ENCODE peak calls at places on chromosomes 11 and 22, in six cellular contexts. O, V, Y, C, A and Z are unnamed samples.

GRCh38 chr11:88353835-88354496 is 16.4 kb upstream of the CTSC start:
- DNase-seq in O (no peak), V (no peak), Y (no peak), C (no peak), A (no peak), Z (no peak)

GRCh38 chr11:125943661-125944349 is 2.0 kb upstream of the VSIG10L2 start:
- DNase-seq in O (no peak), V (no peak), Y (no peak), C (no peak), A (no peak), Z (no peak)

GRCh38 chr22:35648066-35649025 is at the start of gene APOL6:
- DNase-seq in O (no peak), V (peak), Y (no peak), C (peak), A (peak), Z (peak)

GRCh38 chr11:36400768-36401455 is 104.8 kb downstream of the PRR5L start:
- DNase-seq in O (no peak), V (no peak), Y (no peak), C (no peak), A (no peak), Z (peak)

GRCh38 chr11:101011881-101012280 is 117.7 kb downstream of the PGR start:
- DNase-seq in O (no peak), V (no peak), Y (no peak), C (no peak), A (no peak), Z (no peak)

GRCh38 chr22:29093980-29094379 is 21.1 kb downstream of the KREMEN1 start:
- DNase-seq in O (no peak), V (no peak), Y (peak), C (no peak), A (peak), Z (peak)

GRCh38 chr22:26977741-26978140 is 320.4 kb downstream of the MIAT start:
- DNase-seq in O (no peak), V (no peak), Y (no peak), C (no peak), A (no peak), Z (no peak)

GRCh38 chr22:21802056-21802455 is 65.4 kb downstream of the MAPK1 start:
- DNase-seq in O (no peak), V (no peak), Y (no peak), C (peak), A (no peak), Z (no peak)

GRCh38 chr11:130448416-130449068 is at the start of gene ADAMTS15:
- DNase-seq in O (peak), V (peak), Y (peak), C (peak), A (peak), Z (no peak)

GRCh38 chr11:1486054-1486825 is at the start of gene MOB2:
- DNase-seq in O (peak), V (peak), Y (peak), C (peak), A (peak), Z (peak)

GRCh38 chr22:42358643-42359558 is 73.3 kb downstream of the NFAM1 start:
- DNase-seq in O (no peak), V (no peak), Y (no peak), C (no peak), A (no peak), Z (no peak)

GRCh38 chr11:123183391-123184099 is 11.5 kb downstream of the CLMP start:
- DNase-seq in O (no peak), V (no peak), Y (no peak), C (no peak), A (no peak), Z (no peak)

GRCh38 chr11:61173456-61173855 is 12.2 kb upstream of the VPS37C start:
- DNase-seq in O (no peak), V (no peak), Y (no peak), C (peak), A (no peak), Z (no peak)

GRCh38 chr11:130465259-130465658 is 16.8 kb downstream of the ADAMTS15 start:
- DNase-seq in O (no peak), V (no peak), Y (no peak), C (peak), A (no peak), Z (no peak)

GRCh38 chr11:1005913-1006312 is 30.6 kb downstream of the MUC6 start:
- DNase-seq in O (no peak), V (no peak), Y (peak), C (no peak), A (peak), Z (no peak)

GRCh38 chr11:3126901-3127691 is 38.0 kb downstream of the OSBPL5 start:
- DNase-seq in O (no peak), V (no peak), Y (peak), C (no peak), A (no peak), Z (peak)

GRCh38 chr11:14642873-14643696 is 519 bp upstream of the PDE3B start:
- DNase-seq in O (no peak), V (no peak), Y (no peak), C (no peak), A (no peak), Z (no peak)

GRCh38 chr11:96741068-96741467 is 351.3 kb downstream of the JRKL start:
- DNase-seq in O (no peak), V (no peak), Y (no peak), C (peak), A (no peak), Z (no peak)

GRCh38 chr22:39179841-39180335 is 27.4 kb upstream of the CBX7 start:
- DNase-seq in O (no peak), V (no peak), Y (no peak), C (no peak), A (peak), Z (no peak)

GRCh38 chr22:19062139-19062789 is 59.9 kb downstream of the DGCR2 start:
- DNase-seq in O (peak), V (no peak), Y (no peak), C (peak), A (no peak), Z (no peak)

GRCh38 chr22:46074771-46075551 is 75.4 kb upstream of the PPARA start:
- DNase-seq in O (peak), V (no peak), Y (peak), C (no peak), A (no peak), Z (peak)

GRCh38 chr22:45125198-45125597 is 38.5 kb upstream of the NUP50 start:
- DNase-seq in O (no peak), V (no peak), Y (no peak), C (peak), A (no peak), Z (no peak)

GRCh38 chr11:71490044-71490730 is 36.9 kb upstream of the KRTAP5-7 start:
- DNase-seq in O (peak), V (no peak), Y (peak), C (no peak), A (no peak), Z (no peak)

GRCh38 chr11:112255075-112255739 is 5.5 kb downstream of the PLET1 start:
- DNase-seq in O (peak), V (no peak), Y (no peak), C (peak), A (no peak), Z (no peak)

GRCh38 chr22:41021655-41022454 is 70.5 kb upstream of the EP300 start:
- DNase-seq in O (peak), V (peak), Y (peak), C (peak), A (peak), Z (peak)

GRCh38 chr11:35515224-35515623 is 10.2 kb downstream of the PAMR1 start:
- DNase-seq in O (no peak), V (no peak), Y (no peak), C (peak), A (no peak), Z (no peak)

GRCh38 chr11:62959077-62959980 is 25.4 kb downstream of the SLC22A6 start:
- DNase-seq in O (no peak), V (no peak), Y (no peak), C (no peak), A (no peak), Z (no peak)

GRCh38 chr22:24321999-24322398 is 51.4 kb downstream of the SPECC1L start:
- DNase-seq in O (no peak), V (no peak), Y (no peak), C (no peak), A (no peak), Z (no peak)

DNA sequence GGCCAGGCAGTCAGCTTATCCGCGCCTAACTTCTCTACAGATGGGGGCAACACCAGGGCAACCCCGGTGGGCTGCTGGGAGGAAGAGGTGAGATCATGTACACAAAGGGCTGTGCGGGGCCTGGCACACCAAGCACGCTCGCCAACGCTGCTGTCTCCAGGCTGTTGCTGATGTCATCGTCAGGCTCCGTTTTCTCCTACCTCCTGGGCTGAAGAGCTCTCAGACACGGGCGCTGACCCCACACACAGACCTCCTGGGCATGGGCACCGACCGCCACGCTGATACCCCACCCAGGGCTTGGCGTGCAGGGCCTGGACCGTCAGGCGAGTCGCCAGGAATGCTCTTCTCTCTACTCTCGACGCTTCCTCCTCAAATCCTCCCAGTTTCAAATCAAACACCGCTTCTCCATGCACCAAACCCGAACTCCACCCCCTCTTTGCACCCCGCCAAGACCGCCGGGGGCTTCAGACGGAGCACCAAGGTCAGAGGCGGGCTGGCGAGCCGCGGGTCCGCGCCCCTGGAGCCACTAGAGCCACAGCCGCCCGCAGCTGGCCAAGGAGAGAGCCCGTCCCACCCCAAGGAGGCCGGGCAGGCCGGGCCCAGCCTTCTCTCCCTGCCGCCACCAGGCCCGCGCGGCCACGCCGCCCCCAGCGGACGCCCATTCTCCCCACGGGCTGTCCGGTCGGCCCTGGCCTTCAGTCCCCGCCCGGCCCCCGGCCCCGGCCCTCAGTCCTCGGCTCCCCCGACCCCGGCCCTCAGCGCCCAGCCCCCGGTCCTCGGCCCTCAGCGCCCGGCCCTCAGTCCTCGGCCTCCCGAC is 772 bp downstream of the SBF1 start:
- DNase-seq in O (peak), V (no peak), Y (no peak), C (peak), A (peak), Z (no peak)
- TF ChIP-seq POLR2A in O (no peak), V (no peak), Y (no peak), C (peak), A (no peak), Z (no peak)

DNA sequence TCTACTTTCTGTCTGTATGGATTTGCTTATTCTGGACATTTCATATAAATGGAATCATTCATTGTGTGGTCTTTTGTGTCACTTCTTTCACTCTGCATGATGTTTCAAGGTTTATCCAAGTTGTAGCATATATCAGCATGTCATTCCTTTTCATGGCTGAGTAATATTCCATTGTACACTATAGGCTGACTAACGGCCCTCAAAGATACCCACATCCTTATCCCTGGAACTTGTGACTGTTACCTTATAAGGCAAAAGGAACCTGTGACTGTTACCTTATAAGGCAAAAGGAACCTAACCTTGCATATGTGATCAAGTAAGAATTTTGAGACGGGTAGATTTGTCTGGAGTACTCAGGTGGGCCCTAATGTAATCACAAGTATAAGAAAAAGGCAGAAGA is 111.8 kb downstream of the CSNK2A3 start:
- DNase-seq in O (no peak), V (no peak), Y (no peak), C (no peak), A (no peak), Z (no peak)
- H3K27ac ChIP-seq in O (no peak), V (no peak), Y (no peak), C (no peak), A (no peak), Z (no peak)

GRCh38 chr11:47186937-47187681 is 875 bp upstream of the PACSIN3 start:
- DNase-seq in O (peak), V (peak), Y (peak), C (peak), A (peak), Z (no peak)
- TF ChIP-seq POLR2A in O (no peak), V (peak), Y (peak), C (no peak), A (no peak), Z (peak)

DNA sequence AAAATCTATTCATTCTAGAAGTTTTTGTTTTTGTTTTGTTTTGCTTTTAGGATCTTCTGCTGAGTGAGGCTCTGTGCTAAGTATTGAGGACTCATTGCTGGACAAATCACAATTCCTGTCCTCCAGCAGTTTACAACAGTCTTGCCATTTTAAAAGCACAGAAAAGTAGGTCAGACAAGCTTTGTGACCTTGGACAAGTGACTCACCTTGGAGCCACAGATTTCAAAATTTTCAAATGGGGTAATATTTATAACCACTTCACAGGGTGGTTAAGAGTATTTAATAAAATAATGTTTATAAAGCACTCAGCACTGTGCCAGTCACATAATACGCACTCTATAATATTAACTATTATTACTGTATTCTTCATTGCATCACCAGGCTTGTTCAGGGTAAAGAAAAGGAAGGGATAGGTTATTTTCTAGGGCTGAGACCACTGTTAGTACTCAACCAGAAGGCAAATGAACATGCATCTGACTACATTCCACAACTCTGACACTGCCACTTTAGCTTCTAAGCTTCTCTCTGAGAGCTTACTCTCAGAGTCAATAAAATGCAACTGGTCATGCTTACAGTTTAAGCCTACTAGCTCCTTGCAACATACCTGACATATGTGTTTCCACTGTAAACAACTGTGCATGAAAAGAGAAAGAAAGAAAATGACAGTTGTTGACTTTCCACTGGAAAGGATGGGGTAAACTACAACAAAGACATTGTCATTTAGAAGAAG is 63.2 kb upstream of the FIBIN start:
- DNase-seq in O (no peak), V (no peak), Y (no peak), C (peak), A (no peak), Z (no peak)
- H3K27ac ChIP-seq in O (no peak), V (peak), Y (no peak), C (peak), A (no peak), Z (no peak)

DNA sequence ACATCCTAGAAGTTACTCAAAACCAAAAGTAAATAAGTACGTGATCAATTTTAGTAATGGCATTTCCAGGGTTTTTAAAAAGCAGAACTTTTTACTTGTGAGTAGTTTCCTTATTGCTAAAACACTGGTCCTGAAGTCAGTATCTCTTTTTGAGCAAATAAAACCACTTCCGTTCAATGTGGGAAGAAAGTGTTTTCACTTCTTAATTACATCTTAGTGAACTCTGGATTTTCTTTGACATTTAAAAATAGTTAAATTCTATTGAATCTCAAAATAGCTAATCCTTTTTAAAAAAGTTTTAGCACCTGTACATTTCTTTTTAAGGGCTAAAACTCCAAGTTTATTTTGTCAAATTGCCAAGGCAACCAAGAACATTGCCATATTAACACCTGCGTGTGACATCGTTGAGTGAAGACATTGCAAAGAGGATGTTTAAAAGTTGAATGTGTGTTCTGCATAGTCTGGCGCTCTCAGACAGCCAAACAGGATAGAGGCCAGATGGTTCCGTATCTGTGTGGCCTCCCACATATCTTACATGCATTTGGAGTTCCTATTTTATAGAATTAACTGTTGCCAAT is 17.2 kb upstream of the OR5B21 start:
- DNase-seq in O (no peak), V (no peak), Y (no peak), C (no peak), A (no peak), Z (no peak)
- TF ChIP-seq POLR2A in O (no peak), V (no peak), Y (no peak), C (no peak), A (no peak), Z (no peak)

DNA sequence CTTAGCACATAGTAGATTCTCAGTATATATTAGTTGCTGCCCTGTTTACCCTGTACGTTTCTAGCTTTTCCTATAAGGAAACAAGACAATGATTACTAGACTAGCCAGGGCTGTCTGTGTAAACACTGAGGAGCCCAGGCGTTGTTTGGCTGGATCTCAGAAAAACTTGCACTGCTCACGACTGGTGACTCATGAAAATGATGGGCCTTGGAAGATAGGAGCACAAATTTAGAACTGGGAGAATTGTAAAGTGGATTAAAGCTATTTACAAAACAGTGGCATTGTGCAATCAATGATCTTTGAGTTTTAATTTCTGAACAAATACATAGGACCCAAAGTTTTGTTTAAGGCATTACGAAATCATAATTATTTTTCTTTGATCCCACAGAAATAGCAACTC is 276.9 kb downstream of the FAM76B start:
- DNase-seq in O (peak), V (peak), Y (peak), C (peak), A (peak), Z (peak)
- H3K27ac ChIP-seq in O (no peak), V (peak), Y (peak), C (no peak), A (peak), Z (no peak)

GRCh38 chr22:31106001-31106571 is 1.3 kb downstream of the SELENOM start:
- DNase-seq in O (no peak), V (no peak), Y (peak), C (no peak), A (no peak), Z (no peak)

GRCh38 chr22:31104869-31105268 is 2.5 kb downstream of the SELENOM start:
- DNase-seq in O (no peak), V (no peak), Y (peak), C (no peak), A (no peak), Z (peak)

GRCh38 chr22:31106651-31107205 is 640 bp downstream of the SELENOM start:
- DNase-seq in O (peak), V (peak), Y (peak), C (peak), A (no peak), Z (no peak)

GRCh38 chr22:31105282-31105929 is 2.0 kb downstream of the SELENOM start:
- DNase-seq in O (no peak), V (no peak), Y (no peak), C (no peak), A (no peak), Z (no peak)

DNA sequence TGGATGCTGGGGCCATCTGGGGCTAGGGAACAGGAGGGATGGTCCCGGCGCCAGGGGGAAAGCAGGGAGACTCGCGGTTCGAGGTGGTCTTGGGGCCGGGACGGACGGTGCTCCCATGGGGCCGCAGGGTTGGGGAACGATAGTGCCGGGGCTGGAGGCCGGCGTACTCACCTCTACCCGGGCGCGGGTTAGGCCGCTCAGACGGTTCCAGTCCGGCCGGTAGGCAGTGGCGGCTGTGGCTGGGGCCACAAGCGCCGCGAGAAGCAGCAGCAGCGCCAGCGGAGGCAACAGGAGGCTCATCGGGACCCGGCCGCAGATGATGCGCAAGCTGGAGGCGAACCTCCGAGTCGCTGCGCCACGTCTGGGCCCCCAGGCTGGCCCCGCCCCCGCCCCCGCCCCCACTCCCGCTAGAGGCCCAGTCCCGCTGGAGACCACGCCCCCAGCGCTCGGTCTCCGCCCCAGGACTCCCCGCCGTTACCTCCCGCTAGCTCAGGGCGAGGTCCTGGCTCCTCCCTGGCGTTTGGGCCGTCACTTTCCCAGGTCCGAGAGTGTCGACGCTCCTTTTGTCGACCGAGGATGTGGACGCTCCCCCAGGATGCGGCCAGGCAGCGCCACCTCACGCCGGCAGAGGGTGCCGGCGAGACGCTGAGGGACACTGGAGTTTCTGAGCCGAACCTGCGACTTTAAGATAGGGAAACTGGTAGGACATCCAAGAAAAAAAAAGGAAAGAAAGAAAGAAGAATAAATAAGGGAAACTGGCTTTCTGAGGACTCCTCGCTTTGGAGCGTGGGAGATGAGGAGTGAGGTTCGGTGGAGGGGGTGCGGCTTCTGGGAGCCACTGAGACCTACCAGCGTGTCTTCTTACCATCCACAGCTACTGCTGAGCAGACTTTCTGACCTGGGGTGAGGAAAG is at the start of gene SELENOM:
- DNase-seq in O (peak), V (peak), Y (peak), C (peak), A (peak), Z (peak)
- TF ChIP-seq POLR2A in O (peak), V (peak), Y (peak), C (peak), A (peak), Z (peak)